ENCODE peak calls at places on chromosomes 4 and X, in six cellular contexts. T is stomach, X is transverse colon, H is suprapubic skin, C is ovary, S is tibial nerve. E is an unnamed sample.

GRCh38 chr4:10267066-10267465 is 150.5 kb upstream of the WDR1 start:
- DNase-seq in S (no peak), H (no peak), C (no peak), T (no peak), X (no peak), E (no peak)

GRCh38 chrX:105701310-105702052 is 120.9 kb upstream of the NRK start:
- DNase-seq in H (no peak), X (no peak), T (no peak), S (no peak), C (no peak), E (no peak)

GRCh38 chr4:71240094-71240493 is 98.7 kb upstream of the SLC4A4 start:
- DNase-seq in S (no peak), H (no peak), X (no peak), T (no peak), C (no peak), E (no peak)

GRCh38 chr4:87679449-87680169 is 29.5 kb downstream of the DMP1 start:
- DNase-seq in H (no peak), T (no peak), S (peak; percentile 38), X (peak; percentile 19), C (peak; percentile 50), E (peak; percentile 78)

GRCh38 chrX:44871114-44871645 is 1.8 kb upstream of the KDM6A start:
- DNase-seq in S (no peak), H (no peak), X (peak; percentile 29), T (peak; percentile 45), C (peak; percentile 43), E (no peak)

GRCh38 chrX:33726281-33727160 is 405.6 kb downstream of the FAM47A start:
- DNase-seq in S (no peak), T (no peak), C (peak; percentile 16), X (no peak), H (no peak), E (peak; percentile 56)

GRCh38 chrX:128800138-128800537 is 723.2 kb downstream of the SMARCA1 start:
- DNase-seq in X (no peak), S (no peak), C (no peak), H (no peak), T (no peak), E (no peak)

GRCh38 chr4:65250916-65251315 is 419.4 kb downstream of the EPHA5 start:
- DNase-seq in T (no peak), S (no peak), C (no peak), H (no peak), X (no peak), E (no peak)

GRCh38 chrX:149570668-149571067 is 16.6 kb downstream of the MAGEA9B start:
- DNase-seq in T (no peak), X (no peak), C (no peak), S (no peak), H (no peak), E (no peak)

GRCh38 chr4:165461176-165461835 is 82.5 kb downstream of the CPE start:
- DNase-seq in T (no peak), C (peak; percentile 41), X (no peak), S (peak; percentile 13), H (no peak), E (no peak)

GRCh38 chr4:164207460-164207859 is 546.5 kb upstream of the SMIM31 start:
- DNase-seq in S (no peak), C (no peak), H (no peak), X (no peak), T (no peak), E (no peak)

GRCh38 chr4:23333946-23334878 is 555.6 kb downstream of the PPARGC1A start:
- DNase-seq in T (no peak), H (no peak), S (peak; percentile 7), C (no peak), X (no peak), E (no peak)

GRCh38 chr4:26022346-26022891 is 108.4 kb downstream of the SMIM20 start:
- DNase-seq in S (no peak), T (peak; percentile 68), H (no peak), C (no peak), X (no peak), E (no peak)

GRCh38 chr4:16226816-16227461 is 668 bp upstream of the TAPT1 start:
- DNase-seq in X (peak; percentile 69), C (peak; percentile 67), H (peak; percentile 85), T (peak; percentile 56), S (peak; percentile 39), E (peak; percentile 80)

GRCh38 chr4:53804719-53805118 is 213.4 kb upstream of the LNX1 start:
- DNase-seq in H (no peak), S (no peak), T (peak; percentile 67), C (no peak), X (peak; percentile 68), E (no peak)

GRCh38 chr4:2886161-2886560 is 42.5 kb downstream of the ADD1 start:
- DNase-seq in H (no peak), X (no peak), S (no peak), C (no peak), T (no peak), E (no peak)

GRCh38 chrX:119539872-119540271 is 25.3 kb downstream of the STEEP1 start:
- DNase-seq in X (no peak), C (no peak), T (no peak), S (no peak), H (no peak), E (no peak)

GRCh38 chrX:52865328-52865980 is 2.4 kb downstream of the XAGE3 start:
- DNase-seq in X (no peak), S (no peak), T (no peak), H (no peak), C (no peak), E (no peak)

GRCh38 chrX:88982183-88982582 is 235.2 kb downstream of the CPXCR1 start:
- DNase-seq in X (no peak), S (no peak), C (no peak), H (no peak), T (no peak), E (no peak)

GRCh38 chr4:72209600-72209999 is 177.8 kb downstream of the NPFFR2 start:
- DNase-seq in C (no peak), X (no peak), T (no peak), H (no peak), S (no peak), E (no peak)

GRCh38 chr4:3708103-3708510 is 58.1 kb upstream of the ADRA2C start:
- DNase-seq in T (no peak), H (peak; percentile 77), C (peak; percentile 15), S (no peak), X (no peak), E (no peak)

GRCh38 chrX:12949927-12950656 is 24.8 kb upstream of the TMSB4X start:
- DNase-seq in X (peak; percentile 89), C (peak; percentile 76), H (peak; percentile 87), T (peak; percentile 83), S (peak; percentile 82), E (peak; percentile 94)

GRCh38 chr4:75511841-75512240 is 2.4 kb downstream of the RCHY1 start:
- DNase-seq in T (no peak), X (no peak), H (no peak), S (no peak), C (no peak), E (no peak)
- H3K4me1 ChIP-seq in T (peaks cover 71% of the 10 kb centered on the region), X (peaks cover 62% of the 10 kb centered on the region), H (peaks cover 59% of the 10 kb centered on the region), S (no peaks in the 10 kb centered on the region), C (peaks cover 10% of the 10 kb centered on the region), E (no peaks in the 10 kb centered on the region)

DNA sequence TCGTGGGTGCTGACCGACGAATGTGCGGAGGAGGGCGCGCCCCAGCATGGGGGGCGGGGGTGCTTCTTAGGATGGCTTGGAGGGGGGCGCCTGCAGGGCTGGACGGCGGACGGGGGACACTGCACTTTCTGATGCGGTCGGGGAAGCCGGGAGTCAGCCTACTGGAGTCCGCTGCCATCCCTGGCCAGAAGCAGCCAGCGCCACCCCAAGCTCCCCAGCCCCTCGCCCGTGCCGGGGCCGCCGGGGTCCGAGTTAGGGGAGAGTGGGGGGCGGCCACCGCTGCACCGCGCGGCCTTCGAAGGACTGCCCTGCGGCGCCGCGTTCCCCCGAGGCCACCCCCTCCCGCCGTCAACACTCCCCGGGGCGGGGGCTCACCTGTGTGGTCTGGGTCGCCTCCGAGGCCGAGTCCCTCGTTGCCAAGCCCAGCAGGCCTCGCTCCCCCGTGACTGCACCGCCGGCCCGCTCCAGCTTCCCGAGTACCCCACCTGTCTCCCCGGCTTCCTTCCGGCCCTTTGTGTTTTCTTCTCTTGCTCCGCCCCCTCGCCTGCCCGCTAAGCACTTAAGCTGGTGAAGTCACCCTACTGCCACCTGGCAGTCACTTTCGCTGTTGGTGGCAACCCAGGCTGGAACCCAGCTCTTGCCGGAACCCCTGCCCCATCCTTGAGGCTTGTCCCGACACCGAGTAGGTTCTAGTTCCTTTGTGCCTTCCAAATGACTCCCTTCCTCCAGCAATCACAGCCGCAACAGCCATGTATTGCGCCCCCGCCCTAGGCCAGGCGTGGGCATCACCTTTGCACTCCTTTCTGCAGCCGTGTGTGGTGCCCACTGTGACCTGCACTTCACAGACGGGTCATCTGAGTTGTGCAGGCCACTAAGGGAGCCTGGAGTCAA is at the start of gene OCIAD2:
- DNase-seq in X (peak; percentile 86), S (no peak), C (peak; percentile 37), T (peak; percentile 84), H (no peak), E (peak; percentile 69)
- TF ChIP-seq EP300 in X (no peak), S (no peak), C (no peak), T (no peak), H (no peak), E (no peak)

GRCh38 chr4:47647029-47647428 is 162.0 kb downstream of the ATP10D start:
- DNase-seq in T (no peak), X (no peak), H (no peak), S (no peak), C (no peak), E (no peak)
- H3K27ac ChIP-seq in T (no peak overlapping the region), X (no peak overlapping the region), H (no peak overlapping the region), S (no peak overlapping the region), C (no peak overlapping the region), E (no peak overlapping the region)

GRCh38 chrX:69107747-69108410 is 57.4 kb downstream of the PJA1 start:
- DNase-seq in T (no peak), H (no peak), S (no peak), X (no peak), C (no peak), E (no peak)

GRCh38 chrX:69109036-69109663 is 56.1 kb downstream of the PJA1 start:
- DNase-seq in X (no peak), H (no peak), T (no peak), S (no peak), C (no peak), E (no peak)

GRCh38 chrX:69107231-69107739 is 58.0 kb downstream of the PJA1 start:
- DNase-seq in X (no peak), T (peak; percentile 27), H (no peak), C (peak; percentile 56), S (no peak), E (no peak)

GRCh38 chrX:69113723-69114122 is 51.5 kb downstream of the PJA1 start:
- DNase-seq in C (no peak), X (no peak), H (no peak), T (no peak), S (no peak), E (no peak)

DNA sequence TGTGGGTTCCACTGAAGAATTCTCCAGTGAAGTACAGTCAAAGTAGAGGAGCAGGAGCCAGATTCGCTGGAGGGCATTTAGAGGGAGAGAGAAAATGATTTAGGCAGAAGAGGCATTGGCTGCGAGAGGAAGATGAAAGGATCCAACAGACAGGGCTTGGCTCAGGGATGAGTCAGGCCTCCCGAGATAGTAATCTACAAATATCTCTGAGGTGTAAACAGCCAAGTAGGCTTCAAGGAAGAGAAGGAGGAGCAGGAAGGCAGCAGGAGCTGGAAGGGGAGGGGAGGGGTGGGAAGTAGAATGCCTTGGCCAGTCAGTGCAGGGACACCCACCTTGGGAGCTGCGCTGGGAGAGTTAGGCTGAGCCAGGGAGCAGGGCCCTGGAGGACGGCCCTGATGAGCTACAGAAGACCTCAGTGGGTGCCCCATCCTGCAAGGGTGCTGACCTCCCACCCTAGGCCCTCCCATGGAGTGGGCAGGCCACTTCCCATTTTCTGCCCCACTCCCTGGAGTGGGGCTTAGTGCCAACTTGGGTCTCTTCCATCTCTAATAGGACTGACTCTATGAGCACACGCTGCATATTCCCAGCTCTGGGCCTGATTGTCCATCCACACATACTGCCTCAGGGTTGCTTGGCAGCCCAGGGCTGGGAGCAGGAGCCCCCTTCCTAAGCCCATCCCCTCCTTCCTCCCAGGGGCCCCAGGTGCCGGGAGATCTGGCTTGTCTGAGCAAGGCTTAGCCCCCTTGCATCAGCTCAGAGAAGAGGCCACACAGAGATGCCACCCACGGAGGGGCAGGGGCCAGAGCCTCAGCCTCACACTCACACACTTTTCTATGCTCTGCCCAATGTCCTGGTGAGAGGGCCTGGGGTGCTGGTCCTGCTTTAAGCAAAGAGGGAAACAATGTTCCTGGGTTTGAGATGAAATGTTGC is 55.3 kb downstream of the PJA1 start:
- DNase-seq in H (no peak), T (no peak), X (no peak), S (peak; percentile 6), C (no peak), E (no peak)
- H3K4me1 ChIP-seq in H (peaks cover 10% of the 10 kb centered on the region), T (no peaks in the 10 kb centered on the region), X (no peaks in the 10 kb centered on the region), S (no peaks in the 10 kb centered on the region), C (no peaks in the 10 kb centered on the region), E (peaks cover 5% of the 10 kb centered on the region)